ENCODE peak calls at places on chromosomes 6 and 20, in seven cellular contexts. One of them, this sample, is unnamed.

GRCh38 chr20:41218466-41218865 is 81.1 kb downstream of the PLCG1 start:
- DNase-seq in NCI-H1930: no peak
- DNase-seq in Jurkat, Clone E6-1: no peak
- DNase-seq in GM18507: no peak
- DNase-seq in HEK293T: no peak
- DNase-seq in SW 1271: no peak
- DNase-seq in transverse colon: no peak
- DNase-seq in this sample: no peak

GRCh38 chr6:148681666-148682065 is 65.2 kb upstream of the UST start:
- DNase-seq in NCI-H1930: no peak
- DNase-seq in Jurkat, Clone E6-1: no peak
- DNase-seq in GM18507: no peak
- DNase-seq in HEK293T: no peak
- DNase-seq in SW 1271: no peak
- DNase-seq in transverse colon: no peak
- DNase-seq in this sample: no peak

GRCh38 chr20:7926323-7926722 is 13.9 kb downstream of the HAO1 start:
- DNase-seq in NCI-H1930: no peak
- DNase-seq in Jurkat, Clone E6-1: no peak
- DNase-seq in GM18507: no peak
- DNase-seq in HEK293T: no peak
- DNase-seq in SW 1271: no peak
- DNase-seq in transverse colon: no peak
- DNase-seq in this sample: no peak

GRCh38 chr6:127475823-127476176 is 16.6 kb upstream of the KIAA0408 start:
- DNase-seq in NCI-H1930: no peak
- DNase-seq in Jurkat, Clone E6-1: no peak
- DNase-seq in GM18507: no peak
- DNase-seq in HEK293T: no peak
- DNase-seq in SW 1271: no peak
- DNase-seq in transverse colon: no peak
- DNase-seq in this sample: no peak

GRCh38 chr6:5113096-5113495 is 28.0 kb downstream of the PPP1R3G start:
- DNase-seq in NCI-H1930: no peak
- DNase-seq in Jurkat, Clone E6-1: no peak
- DNase-seq in GM18507: no peak
- DNase-seq in HEK293T: no peak
- DNase-seq in SW 1271: no peak
- DNase-seq in transverse colon: no peak
- DNase-seq in this sample: no peak

GRCh38 chr6:49551126-49551865 is 828 bp downstream of the C6orf141 start:
- DNase-seq in NCI-H1930: no peak
- DNase-seq in Jurkat, Clone E6-1: no peak
- DNase-seq in GM18507: no peak
- DNase-seq in HEK293T: peak; percentile 22
- DNase-seq in SW 1271: no peak
- DNase-seq in transverse colon: peak; percentile 25
- DNase-seq in this sample: peak; percentile 6

GRCh38 chr20:34312024-34312460 is 8.9 kb upstream of the AHCY start:
- DNase-seq in NCI-H1930: no peak
- DNase-seq in Jurkat, Clone E6-1: no peak
- DNase-seq in GM18507: no peak
- DNase-seq in HEK293T: no peak
- DNase-seq in SW 1271: no peak
- DNase-seq in transverse colon: no peak
- DNase-seq in this sample: no peak

GRCh38 chr6:43758617-43759050 is 11.4 kb upstream of the VEGFA start:
- DNase-seq in NCI-H1930: peak; percentile 29
- DNase-seq in Jurkat, Clone E6-1: no peak
- DNase-seq in GM18507: no peak
- DNase-seq in HEK293T: peak; percentile 75
- DNase-seq in SW 1271: no peak
- DNase-seq in transverse colon: no peak
- DNase-seq in this sample: no peak

GRCh38 chr6:47109281-47109680 is 67.1 kb upstream of the ADGRF1 start:
- DNase-seq in NCI-H1930: no peak
- DNase-seq in Jurkat, Clone E6-1: no peak
- DNase-seq in GM18507: no peak
- DNase-seq in HEK293T: no peak
- DNase-seq in SW 1271: no peak
- DNase-seq in transverse colon: no peak
- DNase-seq in this sample: no peak